ENCODE peak calls at places on chromosome 3, in seven cellular contexts. F is SK-N-SH, Q is H1, S is HepG2, P is GM12878, C is HCT116, M is K562. U is an unnamed sample.
A peak's percentile ranks its signal among the peaks of the same experiment; 100 is the strongest.

GRCh38 chr3:178201714-178202113 is 334.5 kb upstream of the KCNMB2 start:
- DNase-seq in F (peak; percentile 19), Q (no peak), S (no peak), P (no peak), C (no peak), M (no peak), U (no peak)

GRCh38 chr3:187822402-187822801 is 77.1 kb upstream of the BCL6 start:
- DNase-seq in F (no peak), Q (no peak), S (no peak), P (no peak), C (no peak), M (no peak), U (no peak)

GRCh38 chr3:177672252-177672911 is 475.1 kb upstream of the TBL1XR1 start:
- DNase-seq in F (no peak), Q (no peak), S (no peak), P (no peak), C (no peak), M (peak; percentile 42), U (no peak)

GRCh38 chr3:111534701-111535100 is 7.3 kb upstream of the CD96 start:
- DNase-seq in F (no peak), Q (no peak), S (no peak), P (no peak), C (no peak), M (no peak), U (no peak)

GRCh38 chr3:149180057-149180573 is 41.5 kb downstream of the CP start:
- DNase-seq in F (no peak), Q (no peak), S (peak; percentile 17), P (no peak), C (peak; percentile 75), M (peak; percentile 88), U (no peak)

GRCh38 chr3:106824856-106825255 is 552.4 kb upstream of the CCDC54 start:
- DNase-seq in F (no peak), Q (no peak), S (peak; percentile 3), P (no peak), C (peak; percentile 12), M (no peak), U (peak; percentile 70)

GRCh38 chr3:146502887-146503458 is 33.6 kb upstream of the PLSCR2 start:
- DNase-seq in F (no peak), Q (no peak), S (no peak), P (no peak), C (no peak), M (no peak), U (no peak)

GRCh38 chr3:114454592-114455251 is 160.9 kb downstream of the TIGIT start:
- DNase-seq in F (peak; percentile 23), Q (no peak), S (no peak), P (no peak), C (no peak), M (no peak), U (no peak)

GRCh38 chr3:17554078-17554477 is 188.4 kb downstream of the TBC1D5 start:
- DNase-seq in F (no peak), Q (no peak), S (no peak), P (no peak), C (no peak), M (no peak), U (no peak)

GRCh38 chr3:120684896-120685295 is 2.9 kb upstream of the HGD start:
- DNase-seq in F (no peak), Q (no peak), S (no peak), P (no peak), C (no peak), M (no peak), U (no peak)

GRCh38 chr3:124126446-124127017 is 134.6 kb upstream of the ROPN1 start:
- DNase-seq in F (peak; percentile 30), Q (no peak), S (no peak), P (no peak), C (no peak), M (no peak), U (no peak)

GRCh38 chr3:185764168-185764988 is 60.5 kb downstream of the IGF2BP2 start:
- DNase-seq in F (no peak), Q (no peak), S (no peak), P (no peak), C (no peak), M (no peak), U (no peak)

GRCh38 chr3:8458235-8458634 is 43.4 kb upstream of the LMCD1 start:
- DNase-seq in F (no peak), Q (no peak), S (no peak), P (no peak), C (no peak), M (no peak), U (no peak)

GRCh38 chr3:132189601-132190000 is 127.6 kb upstream of the ACP3 start:
- DNase-seq in F (peak; percentile 13), Q (no peak), S (no peak), P (no peak), C (no peak), M (no peak), U (no peak)

GRCh38 chr3:142000341-142000870 is 124.0 kb downstream of the ATP1B3 start:
- DNase-seq in F (no peak), Q (no peak), S (no peak), P (no peak), C (no peak), M (no peak), U (peak; percentile 20)

GRCh38 chr3:171801738-171802600 is 8.3 kb downstream of the PLD1 start:
- DNase-seq in F (no peak), Q (no peak), S (no peak), P (peak; percentile 70), C (no peak), M (no peak), U (no peak)

GRCh38 chr3:168047936-168048335 is 47.8 kb downstream of the GOLIM4 start:
- DNase-seq in F (no peak), Q (no peak), S (no peak), P (no peak), C (no peak), M (no peak), U (no peak)

GRCh38 chr3:54572197-54572895 is 355.5 kb downstream of the LRTM1 start:
- DNase-seq in F (no peak), Q (no peak), S (no peak), P (no peak), C (no peak), M (no peak), U (no peak)

GRCh38 chr3:3798641-3799113 is 554 bp upstream of the LRRN1 start:
- DNase-seq in F (peak; percentile 66), Q (peak; percentile 10), S (no peak), P (no peak), C (no peak), M (no peak), U (peak; percentile 36)

GRCh38 chr3:26245236-26245635 is 377.3 kb upstream of the LRRC3B start:
- DNase-seq in F (no peak), Q (no peak), S (no peak), P (no peak), C (no peak), M (no peak), U (no peak)

DNA sequence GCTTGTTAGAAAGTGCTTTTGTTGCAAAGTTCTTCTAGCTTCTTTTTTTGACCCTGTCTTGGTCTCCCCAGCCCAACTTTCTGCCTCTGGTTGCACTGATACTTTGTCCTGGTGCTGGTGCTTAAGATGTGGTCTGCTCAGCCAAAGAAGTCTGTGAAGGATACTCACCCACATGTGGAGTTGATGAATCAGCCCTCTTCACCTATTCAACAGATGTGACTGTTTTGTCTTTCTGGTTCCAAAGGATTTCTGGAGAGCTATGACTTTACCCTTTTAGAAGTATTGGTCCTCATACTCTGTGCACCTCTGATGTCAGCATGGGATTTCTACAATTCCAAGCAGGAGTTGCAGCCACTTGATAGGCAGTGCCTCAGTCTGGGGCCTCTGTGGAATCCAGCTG is 84.1 kb downstream of the PCCB start:
- DNase-seq in F (no peak), Q (no peak), S (no peak), P (no peak), C (no peak), M (no peak), U (no peak)
- TF ChIP-seq JUND in F (no peak), Q (no peak), S (no peak), P (no peak), C (no peak), M (no peak), U (no peak)

DNA sequence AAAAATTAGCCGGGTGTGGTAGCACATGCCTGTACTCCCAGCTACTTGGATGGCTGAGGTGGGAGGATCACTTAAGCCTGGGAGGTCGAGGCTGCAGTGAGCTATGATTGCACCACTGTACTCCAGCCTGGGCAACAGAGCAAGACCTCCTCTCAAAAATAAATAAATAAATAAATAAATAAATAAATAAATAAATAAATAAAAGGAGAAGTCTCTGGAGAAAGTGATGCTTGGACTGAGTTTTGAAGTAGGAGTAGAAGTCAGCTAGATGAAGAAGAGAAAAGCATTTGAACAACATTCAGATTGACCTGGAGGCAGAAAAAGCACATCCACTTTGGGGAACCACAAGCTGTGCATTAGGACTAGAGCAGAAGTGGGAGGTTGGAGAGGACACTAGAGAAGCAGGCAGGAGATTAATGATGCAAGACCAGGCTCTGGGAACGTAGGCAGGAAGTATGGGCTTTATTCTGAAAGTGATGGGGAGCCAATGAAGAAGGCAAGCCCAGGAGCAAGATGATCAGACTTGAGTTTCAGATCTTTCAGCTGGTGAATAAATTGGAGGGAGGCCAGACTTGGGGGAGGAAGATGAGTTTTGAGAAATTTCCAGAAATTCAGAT is 48.7 kb downstream of the KLHL6 start:
- DNase-seq in F (no peak), Q (no peak), S (no peak), P (no peak), C (no peak), M (no peak), U (no peak)
- TF ChIP-seq JUND in F (no peak), Q (no peak), S (no peak), P (no peak), C (no peak), M (no peak), U (no peak)

GRCh38 chr3:184559336-184559735 is 2.2 kb upstream of the EPHB3 start:
- DNase-seq in F (no peak), Q (no peak), S (peak; percentile 65), P (no peak), C (no peak), M (no peak), U (no peak)

GRCh38 chr3:184556502-184557347 is 4.9 kb upstream of the EPHB3 start:
- DNase-seq in F (no peak), Q (no peak), S (no peak), P (no peak), C (no peak), M (no peak), U (no peak)

GRCh38 chr3:184557348-184557950 is 4.1 kb upstream of the EPHB3 start:
- DNase-seq in F (no peak), Q (no peak), S (no peak), P (no peak), C (no peak), M (no peak), U (no peak)

GRCh38 chr3:184560531-184560930 is 1.1 kb upstream of the EPHB3 start:
- DNase-seq in F (no peak), Q (no peak), S (no peak), P (no peak), C (no peak), M (no peak), U (no peak)

GRCh38 chr3:184558726-184559125 is 2.9 kb upstream of the EPHB3 start:
- DNase-seq in F (no peak), Q (no peak), S (no peak), P (no peak), C (no peak), M (no peak), U (no peak)
- TF ChIP-seq JUND in F (no peak), Q (no peak), S (no peak), P (no peak), C (no peak), M (no peak), U (no peak)

DNA sequence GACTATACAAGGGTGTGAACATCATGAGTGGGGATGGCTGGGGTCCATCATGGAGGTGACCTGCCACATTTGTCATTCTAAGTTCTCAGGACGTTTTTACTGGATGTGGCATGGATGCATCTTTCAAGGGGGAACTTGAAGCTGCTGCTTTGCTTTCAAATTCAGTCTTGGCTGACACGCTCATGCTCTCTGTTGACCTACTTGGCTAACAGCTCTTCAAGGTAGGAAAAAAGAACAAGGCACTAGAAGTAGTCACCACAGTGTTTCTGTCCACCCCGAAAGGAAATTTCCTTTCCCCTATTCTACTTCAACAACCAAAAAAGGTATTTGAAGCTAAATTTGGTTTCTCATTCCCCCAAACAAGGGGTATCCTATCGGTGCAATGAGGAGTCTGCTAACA is 15.0 kb downstream of the STIMATE start:
- DNase-seq in F (no peak), Q (no peak), S (no peak), P (no peak), C (no peak), M (no peak), U (no peak)
- TF ChIP-seq JUND in F (no peak), Q (no peak), S (no peak), P (no peak), C (no peak), M (no peak), U (no peak)